ENCODE peak calls at places on chromosomes 12 and 14, in nine cellular contexts. T is nucleus accumbens; J is stimulated activated CD4-positive, alpha-beta T cell treated with anti-CD3 and anti-CD28 coated beads, Interleukin-1b, Interleukin-23, amount 100 ng/mL, for 24 hours; S is NCI-H526; V is CD8-positive, alpha-beta memory T cell; U is AG10803; B is activated T-helper 1 cell treated with Interleukin-2 at 50 U/mL for 16 hours; Q is neural crest cell; P is NCI-H2171 treated with DMSO at 0.1 percent for 48 hours. Z is an unnamed sample.

GRCh38 chr14:50109342-50109741 is 7.0 kb downstream of the VCPKMT start:
- DNase-seq in B (no peak), S (no peak), V (no peak), Q (peak), J (no peak), P (peak), U (peak), T (no peak), Z (no peak)

GRCh38 chr14:25622752-25623151 is 572.8 kb upstream of the STXBP6 start:
- DNase-seq in B (no peak), S (no peak), J (no peak), P (no peak), U (no peak), Q (no peak), V (no peak), T (no peak), Z (no peak)

GRCh38 chr12:55909513-55909884 is 18.2 kb downstream of the PYM1 start:
- DNase-seq in P (no peak), J (no peak), S (no peak), Q (no peak), B (no peak), U (no peak), V (no peak), T (no peak), Z (no peak)

GRCh38 chr14:23066855-23067744 is 9.8 kb upstream of the CDH24 start:
- DNase-seq in B (no peak), T (no peak), J (no peak), P (no peak), U (no peak), Q (no peak), S (no peak), V (no peak), Z (no peak)

GRCh38 chr12:53726342-53726741 is 910 bp downstream of the CALCOCO1 start:
- DNase-seq in V (no peak), S (no peak), U (no peak), P (no peak), J (no peak), T (no peak), Q (no peak), B (no peak), Z (no peak)

GRCh38 chr12:52600941-52601481 is at the start of gene KRT72:
- DNase-seq in J (no peak), P (no peak), T (no peak), B (no peak), S (no peak), Q (no peak), V (no peak), U (no peak), Z (no peak)

GRCh38 chr14:92690171-92691011 is 58.0 kb downstream of the LGMN start:
- DNase-seq in P (peak), S (no peak), Q (no peak), B (no peak), V (no peak), J (no peak), T (no peak), U (peak), Z (no peak)

GRCh38 chr14:94009767-94010166 is 12.7 kb downstream of the CCDC197 start:
- DNase-seq in U (peak), P (no peak), J (no peak), S (no peak), Q (no peak), T (no peak), V (no peak), B (no peak), Z (no peak)

GRCh38 chr14:104891121-104891551 is 26.1 kb downstream of the CEP170B start:
- DNase-seq in S (no peak), B (no peak), J (no peak), P (no peak), T (no peak), Q (no peak), V (no peak), U (no peak), Z (no peak)

GRCh38 chr12:65731771-65732170 is 92.5 kb upstream of the HMGA2 start:
- DNase-seq in B (no peak), U (no peak), P (no peak), J (no peak), S (no peak), Q (no peak), V (no peak), T (no peak), Z (no peak)

GRCh38 chr14:37819155-37820015 is 224.0 kb downstream of the TTC6 start:
- DNase-seq in V (no peak), J (no peak), B (no peak), T (no peak), P (no peak), S (no peak), Q (no peak), U (peak), Z (no peak)

GRCh38 chr12:1518763-1519516 is 75.4 kb downstream of the FBXL14 start:
- DNase-seq in U (peak), V (no peak), T (no peak), Q (no peak), B (no peak), S (no peak), P (peak), J (no peak), Z (no peak)

GRCh38 chr14:85058170-85058569 is 471.8 kb upstream of the FLRT2 start:
- DNase-seq in P (no peak), B (no peak), Q (no peak), V (no peak), U (no peak), S (no peak), T (no peak), J (no peak), Z (no peak)

GRCh38 chr12:77999074-77999715 is 168.5 kb downstream of the NAV3 start:
- DNase-seq in P (no peak), T (no peak), Q (no peak), S (no peak), J (no peak), V (no peak), B (no peak), U (no peak), Z (no peak)

GRCh38 chr12:3281588-3282150 is 204.5 kb downstream of the TSPAN9 start:
- DNase-seq in T (no peak), J (no peak), S (no peak), V (no peak), Q (no peak), B (no peak), P (no peak), U (no peak), Z (no peak)

GRCh38 chr12:87439990-87440827 is 589.0 kb downstream of the C12orf50 start:
- DNase-seq in U (peak), S (no peak), J (no peak), T (no peak), V (no peak), B (no peak), Q (no peak), P (no peak), Z (no peak)

GRCh38 chr12:50283924-50284236 is 560 bp upstream of the LIMA1 start:
- DNase-seq in Q (no peak), U (peak), B (no peak), P (peak), J (no peak), V (no peak), S (no peak), T (no peak), Z (no peak)

GRCh38 chr12:43836455-43836989 is 641 bp downstream of the TMEM117 start:
- DNase-seq in V (no peak), Q (no peak), B (no peak), T (no peak), S (peak), U (peak), P (peak), J (no peak), Z (no peak)

GRCh38 chr14:68891851-68892660 is 87.0 kb downstream of the ACTN1 start:
- DNase-seq in B (no peak), Q (no peak), S (no peak), V (no peak), P (no peak), U (peak), T (no peak), J (no peak), Z (no peak)

GRCh38 chr14:104293851-104294627 is 155.7 kb downstream of the KIF26A start:
- DNase-seq in B (no peak), S (no peak), U (no peak), Q (no peak), J (no peak), V (no peak), T (no peak), P (no peak), Z (no peak)

GRCh38 chr14:63045234-63045611 is at the start of gene KCNH5:
- DNase-seq in J (no peak), T (peak), P (peak), U (peak), V (no peak), S (no peak), B (no peak), Q (no peak), Z (no peak)

GRCh38 chr12:45234134-45234865 is 18.4 kb downstream of the ANO6 start:
- DNase-seq in U (peak), B (no peak), J (no peak), Q (no peak), P (no peak), V (no peak), S (no peak), T (no peak), Z (no peak)

GRCh38 chr12:8890313-8891084 is 23.8 kb upstream of the PHC1 start:
- DNase-seq in U (peak), J (no peak), P (no peak), V (peak), S (peak), B (peak), T (peak), Q (peak), Z (no peak)

GRCh38 chr12:69318225-69318624 is 30.0 kb upstream of the LYZ start:
- DNase-seq in V (no peak), B (no peak), T (no peak), J (no peak), S (no peak), P (no peak), Q (no peak), U (no peak), Z (no peak)

GRCh38 chr14:67495827-67496226 is 7.3 kb upstream of the TMEM229B start:
- DNase-seq in Q (no peak), U (no peak), P (no peak), J (no peak), V (no peak), S (no peak), T (no peak), B (no peak), Z (no peak)

GRCh38 chr12:57101892-57102695 is 9.1 kb downstream of the STAT6 start:
- DNase-seq in J (no peak), Q (no peak), S (no peak), P (no peak), B (no peak), T (no peak), V (no peak), U (no peak), Z (no peak)

GRCh38 chr14:54837508-54838149 is 65.0 kb downstream of the GCH1 start:
- DNase-seq in T (no peak), U (no peak), V (no peak), Q (no peak), J (no peak), S (no peak), B (no peak), P (no peak), Z (no peak)

GRCh38 chr14:28344381-28344780 is 422.2 kb upstream of the FOXG1 start:
- DNase-seq in J (no peak), Q (no peak), S (no peak), V (no peak), U (no peak), B (no peak), T (no peak), P (no peak), Z (no peak)

GRCh38 chr14:93787465-93788306 is 599 bp downstream of the PRIMA1 start:
- DNase-seq in V (no peak), P (no peak), Q (peak), J (no peak), U (no peak), S (no peak), T (peak), B (no peak), Z (no peak)

GRCh38 chr14:20278414-20278813 is 27.3 kb downstream of the TTC5 start:
- DNase-seq in J (no peak), Q (no peak), P (peak), S (no peak), V (no peak), T (no peak), B (no peak), U (no peak), Z (no peak)

GRCh38 chr12:57816855-57817151 is 1.7 kb downstream of the AVIL start:
- DNase-seq in J (no peak), S (no peak), V (no peak), Q (no peak), B (no peak), T (no peak), U (peak), P (peak), Z (no peak)

GRCh38 chr12:68405292-68405900 is 73.2 kb upstream of the MDM1 start:
- DNase-seq in V (no peak), T (no peak), S (no peak), B (no peak), Q (no peak), U (peak), J (no peak), P (no peak), Z (no peak)

GRCh38 chr12:41234672-41235071 is 46.6 kb downstream of the PDZRN4 start:
- DNase-seq in T (no peak), B (no peak), Q (no peak), S (no peak), U (no peak), V (no peak), J (no peak), P (peak), Z (no peak)

GRCh38 chr12:121214171-121214777 is 4.3 kb downstream of the P2RX4 start:
- DNase-seq in Q (no peak), V (no peak), U (peak), S (no peak), J (no peak), B (no peak), P (no peak), T (no peak), Z (no peak)

GRCh38 chr12:70449074-70449757 is 83.1 kb downstream of the KCNMB4 start:
- DNase-seq in V (no peak), S (no peak), B (no peak), J (no peak), P (peak), T (no peak), Q (no peak), U (no peak), Z (no peak)

GRCh38 chr12:47870175-47870781 is 34.5 kb downstream of the VDR start:
- DNase-seq in J (no peak), Q (peak), B (no peak), P (no peak), T (no peak), S (no peak), U (peak), V (no peak), Z (no peak)

Z was measured in activated B cell treated with CpG ODN at 0.5 μM for 24 hours.